ENCODE peak calls at places on chromosomes 3 and 15, in eight cellular contexts. W is stimulated activated effector memory CD8-positive, alpha-beta T cell treated with anti-CD3 and anti-CD28 coated beads, Interleukin-12 subunit alpha, Interleukin-12 subunit beta, amount 100 ng/mL, for 72 hours; E is IMR-90; P is stimulated activated naive CD8-positive, alpha-beta T cell treated with anti-CD3 and anti-CD28 coated beads, Interleukin-15, amount 100 ng/mL, for 72 hours; C is endodermal cell; R is lower lobe of right lung; L is stomach; G is GM12891. H is an unnamed sample.

GRCh38 chr3:54374214-54374855 is 252.0 kb downstream of the CACNA2D3 start:
- DNase-seq in C (peak), G (peak), W (no peak), R (no peak), E (no peak), P (no peak), L (peak), H (no peak)

GRCh38 chr15:40471778-40472130 is 970 bp downstream of the CHST14 start:
- DNase-seq in W (no peak), C (no peak), P (no peak), L (peak), G (no peak), R (peak), E (peak), H (peak)

GRCh38 chr3:170599995-170600624 is 14.2 kb upstream of the SLC7A14 start:
- DNase-seq in W (no peak), L (no peak), E (no peak), G (no peak), P (no peak), R (no peak), C (no peak), H (no peak)

GRCh38 chr3:150687613-150688012 is 16.1 kb downstream of the ERICH6 start:
- DNase-seq in E (no peak), G (no peak), P (no peak), R (no peak), W (no peak), L (no peak), C (no peak), H (no peak)

GRCh38 chr3:40780341-40780800 is 255.6 kb downstream of the ZNF621 start:
- DNase-seq in L (peak), E (no peak), P (no peak), G (no peak), C (no peak), R (peak), W (no peak), H (peak)

GRCh38 chr3:133384331-133385027 is 15.4 kb upstream of the BFSP2 start:
- DNase-seq in G (peak), P (peak), R (peak), L (peak), E (peak), W (no peak), C (peak), H (peak)

GRCh38 chr3:31423522-31423921 is 109.2 kb upstream of the STT3B start:
- DNase-seq in P (no peak), C (no peak), L (no peak), R (no peak), G (no peak), W (no peak), E (peak), H (no peak)

GRCh38 chr3:117404756-117405155 is 695.2 kb downstream of the TUSC7 start:
- DNase-seq in G (no peak), C (no peak), L (no peak), W (no peak), E (no peak), R (no peak), P (no peak), H (peak)

GRCh38 chr3:175346573-175347356 is 487.6 kb downstream of the NAALADL2 start:
- DNase-seq in E (peak), C (no peak), R (peak), P (no peak), W (no peak), G (no peak), L (peak), H (peak)

GRCh38 chr3:129651316-129652202 is 45.1 kb upstream of the PLXND1 start:
- DNase-seq in C (peak), G (no peak), E (peak), W (no peak), L (no peak), R (no peak), P (no peak), H (peak)

GRCh38 chr15:101115887-101116680 is 135.8 kb downstream of the CHSY1 start:
- DNase-seq in E (peak), P (no peak), C (peak), G (no peak), R (peak), L (no peak), W (no peak), H (peak)

H was measured in adipocyte.